ENCODE peak calls at places on chromosomes 4 and X, in six cellular contexts. P, C, M, H, R and N are unnamed samples.

GRCh38 chr4:152709675-152710438 is 30.1 kb upstream of the TMEM154 start:
- DNase-seq in P (no peak), C (no peak), M (no peak), H (no peak), R (no peak), N (no peak)

GRCh38 chr4:32226201-32226600 is 1506.0 kb downstream of the PCDH7 start:
- DNase-seq in P (no peak), C (no peak), M (no peak), H (no peak), R (no peak), N (no peak)

GRCh38 chrX:64975491-64975890 is 759 bp downstream of the ZC4H2 start:
- DNase-seq in P (peak; percentile 1), C (no peak), M (peak; percentile 15), H (no peak), R (peak; percentile 44), N (peak; percentile 40)

GRCh38 chr4:33998204-33998603 is 2246.1 kb downstream of the ARAP2 start:
- DNase-seq in P (no peak), C (peak; percentile 64), M (no peak), H (no peak), R (no peak), N (no peak)

GRCh38 chrX:110321081-110321480 is 3.2 kb upstream of the AMMECR1 start:
- DNase-seq in P (no peak), C (no peak), M (no peak), H (no peak), R (no peak), N (no peak)

GRCh38 chrX:41922694-41923171 is 621 bp downstream of the CASK start:
- DNase-seq in P (peak; percentile 3), C (no peak), M (peak; percentile 33), H (peak; percentile 26), R (peak; percentile 49), N (peak; percentile 10)

GRCh38 chr4:155403886-155404285 is 27.1 kb upstream of the MAP9 start:
- DNase-seq in P (no peak), C (peak; percentile 49), M (no peak), H (no peak), R (no peak), N (no peak)

GRCh38 chr4:65510976-65511375 is 159.3 kb downstream of the EPHA5 start:
- DNase-seq in P (no peak), C (no peak), M (no peak), H (no peak), R (no peak), N (no peak)

GRCh38 chr4:82591592-82591991 is 29.8 kb upstream of the TMEM150C start:
- DNase-seq in P (no peak), C (no peak), M (no peak), H (no peak), R (no peak), N (no peak)

GRCh38 chr4:176824645-176825366 is 32.1 kb upstream of the VEGFC start:
- DNase-seq in P (no peak), C (no peak), M (no peak), H (no peak), R (no peak), N (peak; percentile 91)